ENCODE peak calls at places on chromosome 2, in nine cellular contexts. E is thyroid gland; K is cardiac septum; I is D341Med; U is AG08395; F is NK-92 treated with Interleukin-12 subunit alpha and Interleukin-12 subunit beta, amount 100 ng/mL, for 24 hours; X is mesothelial cell of epicardium; H is left kidney; A is NCI-H2081. Z is an unnamed sample.

GRCh38 chr2:73112026-73112912 is 479 bp downstream of the RAB11FIP5 start:
- DNase-seq in U (peak; percentile 19), A (no peak), X (no peak), K (peak; percentile 73), F (no peak), E (peak; percentile 37), I (peak; percentile 74), H (peak; percentile 72), Z (peak; percentile 85)

GRCh38 chr2:74867841-74868658 is 34.1 kb downstream of the HK2 start:
- DNase-seq in U (peak; percentile 71), E (no peak), H (peak; percentile 72), K (no peak), I (no peak), X (no peak), F (no peak), A (no peak), Z (no peak)

GRCh38 chr2:8204691-8205090 is 477.2 kb upstream of the ID2 start:
- DNase-seq in F (no peak), U (no peak), A (no peak), H (no peak), K (no peak), X (no peak), E (no peak), I (no peak), Z (no peak)

GRCh38 chr2:108632748-108633147 is 86.5 kb upstream of the RANBP2 start:
- DNase-seq in U (no peak), H (no peak), E (no peak), A (peak; percentile 84), F (no peak), I (no peak), X (no peak), K (no peak), Z (no peak)

GRCh38 chr2:66389651-66390131 is 45.2 kb upstream of the MEIS1 start:
- DNase-seq in U (peak; percentile 6), X (no peak), F (no peak), H (no peak), E (no peak), A (no peak), I (no peak), K (no peak), Z (no peak)

GRCh38 chr2:106277426-106277825 is 83.3 kb upstream of the UXS1 start:
- DNase-seq in K (no peak), I (no peak), X (no peak), E (no peak), H (no peak), A (no peak), F (no peak), U (no peak), Z (no peak)

GRCh38 chr2:58532641-58533040 is 291.5 kb upstream of the FANCL start:
- DNase-seq in F (no peak), X (no peak), I (no peak), U (no peak), H (peak; percentile 58), K (no peak), A (no peak), E (no peak), Z (no peak)

GRCh38 chr2:201122276-201122675 is 6.3 kb downstream of the CFLAR start:
- DNase-seq in U (no peak), A (no peak), I (no peak), X (no peak), F (peak; percentile 21), E (no peak), H (no peak), K (no peak), Z (no peak)

GRCh38 chr2:189083088-189083487 is 96.5 kb downstream of the COL5A2 start:
- DNase-seq in A (no peak), X (no peak), F (no peak), U (no peak), H (no peak), I (no peak), E (no peak), K (no peak), Z (no peak)

Z was measured in spleen.